ENCODE peak calls at places on chromosomes 4 and X, in seven cellular contexts. One of them, this sample, is unnamed.
A peak's percentile ranks its signal among the peaks of the same experiment; 100 is the strongest.

GRCh38 chr4:169210516-169211108 is 60.1 kb downstream of the SH3RF1 start:
- DNase-seq in gastrocnemius medialis: no peak
- DNase-seq in lower lobe of right lung: no peak
- DNase-seq in heart right ventricle: no peak
- DNase-seq in esophagus squamous epithelium: no peak
- DNase-seq in H9: no peak
- DNase-seq in adipocyte: no peak
- DNase-seq in this sample: no peak

GRCh38 chr4:8688041-8688907 is 95.7 kb downstream of the CPZ start:
- DNase-seq in H9: peak; percentile 79
- DNase-seq in gastrocnemius medialis: no peak
- DNase-seq in heart right ventricle: no peak
- DNase-seq in esophagus squamous epithelium: no peak
- DNase-seq in lower lobe of right lung: peak; percentile 24
- DNase-seq in adipocyte: no peak
- DNase-seq in this sample: peak; percentile 23

GRCh38 chrX:134247492-134247891 is 10.5 kb downstream of the CCDC160 start:
- DNase-seq in heart right ventricle: no peak
- DNase-seq in gastrocnemius medialis: no peak
- DNase-seq in adipocyte: no peak
- DNase-seq in lower lobe of right lung: no peak
- DNase-seq in esophagus squamous epithelium: no peak
- DNase-seq in H9: no peak
- DNase-seq in this sample: no peak

GRCh38 chr4:146243141-146243882 is 29.0 kb downstream of the REELD1 start:
- DNase-seq in heart right ventricle: peak; percentile 45
- DNase-seq in H9: peak; percentile 83
- DNase-seq in gastrocnemius medialis: no peak
- DNase-seq in adipocyte: no peak
- DNase-seq in esophagus squamous epithelium: no peak
- DNase-seq in lower lobe of right lung: peak; percentile 61
- DNase-seq in this sample: no peak

GRCh38 chr4:129218355-129218754 is 122.4 kb downstream of the C4orf33 start:
- DNase-seq in H9: no peak
- DNase-seq in adipocyte: peak; percentile 58
- DNase-seq in heart right ventricle: no peak
- DNase-seq in gastrocnemius medialis: no peak
- DNase-seq in lower lobe of right lung: no peak
- DNase-seq in esophagus squamous epithelium: no peak
- DNase-seq in this sample: peak; percentile 13

GRCh38 chr4:161714022-161714751 is 449.6 kb downstream of the FSTL5 start:
- DNase-seq in gastrocnemius medialis: no peak
- DNase-seq in heart right ventricle: no peak
- DNase-seq in adipocyte: peak; percentile 75
- DNase-seq in H9: no peak
- DNase-seq in lower lobe of right lung: no peak
- DNase-seq in esophagus squamous epithelium: no peak
- DNase-seq in this sample: no peak

GRCh38 chr4:15729910-15730533 is 27.2 kb downstream of the BST1 start:
- DNase-seq in adipocyte: peak; percentile 86
- DNase-seq in esophagus squamous epithelium: no peak
- DNase-seq in H9: no peak
- DNase-seq in gastrocnemius medialis: no peak
- DNase-seq in lower lobe of right lung: no peak
- DNase-seq in heart right ventricle: no peak
- DNase-seq in this sample: peak; percentile 56

GRCh38 chrX:117788339-117788738 is 328.3 kb downstream of the KLHL13 start:
- DNase-seq in adipocyte: no peak
- DNase-seq in esophagus squamous epithelium: no peak
- DNase-seq in lower lobe of right lung: no peak
- DNase-seq in H9: no peak
- DNase-seq in gastrocnemius medialis: no peak
- DNase-seq in heart right ventricle: no peak
- DNase-seq in this sample: no peak

GRCh38 chrX:13270360-13270759 is 49.5 kb downstream of the ATXN3L start:
- DNase-seq in adipocyte: no peak
- DNase-seq in lower lobe of right lung: no peak
- DNase-seq in gastrocnemius medialis: no peak
- DNase-seq in heart right ventricle: no peak
- DNase-seq in H9: no peak
- DNase-seq in esophagus squamous epithelium: no peak
- DNase-seq in this sample: no peak

GRCh38 chrX:69501433-69501832 is 2.7 kb upstream of the NALF2 start:
- DNase-seq in lower lobe of right lung: no peak
- DNase-seq in adipocyte: no peak
- DNase-seq in heart right ventricle: no peak
- DNase-seq in gastrocnemius medialis: no peak
- DNase-seq in H9: peak; percentile 73
- DNase-seq in esophagus squamous epithelium: no peak
- DNase-seq in this sample: peak; percentile 69

GRCh38 chrX:133018229-133018628 is 59.8 kb upstream of the HS6ST2 start:
- DNase-seq in esophagus squamous epithelium: no peak
- DNase-seq in gastrocnemius medialis: no peak
- DNase-seq in heart right ventricle: no peak
- DNase-seq in lower lobe of right lung: no peak
- DNase-seq in H9: no peak
- DNase-seq in adipocyte: no peak
- DNase-seq in this sample: no peak

GRCh38 chr4:168667936-168668335 is 171.1 kb downstream of the PALLD start:
- DNase-seq in esophagus squamous epithelium: no peak
- DNase-seq in adipocyte: no peak
- DNase-seq in lower lobe of right lung: no peak
- DNase-seq in gastrocnemius medialis: no peak
- DNase-seq in heart right ventricle: no peak
- DNase-seq in H9: no peak
- DNase-seq in this sample: no peak

GRCh38 chrX:11395859-11396258 is 102.6 kb downstream of the AMELX start:
- DNase-seq in adipocyte: no peak
- DNase-seq in heart right ventricle: no peak
- DNase-seq in esophagus squamous epithelium: no peak
- DNase-seq in lower lobe of right lung: no peak
- DNase-seq in gastrocnemius medialis: no peak
- DNase-seq in H9: no peak
- DNase-seq in this sample: no peak

GRCh38 chrX:63560601-63561218 is 209.6 kb upstream of the SPIN4 start:
- DNase-seq in heart right ventricle: peak; percentile 22
- DNase-seq in gastrocnemius medialis: peak; percentile 34
- DNase-seq in esophagus squamous epithelium: no peak
- DNase-seq in H9: peak; percentile 84
- DNase-seq in adipocyte: peak; percentile 85
- DNase-seq in lower lobe of right lung: peak; percentile 59
- DNase-seq in this sample: peak; percentile 94

GRCh38 chr4:14520171-14520570 is 482.1 kb upstream of the CPEB2 start:
- DNase-seq in H9: no peak
- DNase-seq in esophagus squamous epithelium: no peak
- DNase-seq in lower lobe of right lung: no peak
- DNase-seq in heart right ventricle: no peak
- DNase-seq in adipocyte: peak; percentile 20
- DNase-seq in gastrocnemius medialis: no peak
- DNase-seq in this sample: no peak

GRCh38 chr4:31021008-31021407 is 300.8 kb downstream of the PCDH7 start:
- DNase-seq in H9: no peak
- DNase-seq in adipocyte: no peak
- DNase-seq in lower lobe of right lung: no peak
- DNase-seq in gastrocnemius medialis: no peak
- DNase-seq in heart right ventricle: no peak
- DNase-seq in esophagus squamous epithelium: no peak
- DNase-seq in this sample: no peak

GRCh38 chr4:31016322-31017061 is 296.3 kb downstream of the PCDH7 start:
- DNase-seq in gastrocnemius medialis: no peak
- DNase-seq in lower lobe of right lung: no peak
- DNase-seq in adipocyte: no peak
- DNase-seq in heart right ventricle: no peak
- DNase-seq in H9: peak; percentile 28
- DNase-seq in esophagus squamous epithelium: no peak
- DNase-seq in this sample: no peak

GRCh38 chr4:31020363-31020762 is 300.2 kb downstream of the PCDH7 start:
- DNase-seq in H9: no peak
- DNase-seq in adipocyte: no peak
- DNase-seq in lower lobe of right lung: no peak
- DNase-seq in heart right ventricle: no peak
- DNase-seq in esophagus squamous epithelium: no peak
- DNase-seq in gastrocnemius medialis: no peak
- DNase-seq in this sample: peak; percentile 75

DNA sequence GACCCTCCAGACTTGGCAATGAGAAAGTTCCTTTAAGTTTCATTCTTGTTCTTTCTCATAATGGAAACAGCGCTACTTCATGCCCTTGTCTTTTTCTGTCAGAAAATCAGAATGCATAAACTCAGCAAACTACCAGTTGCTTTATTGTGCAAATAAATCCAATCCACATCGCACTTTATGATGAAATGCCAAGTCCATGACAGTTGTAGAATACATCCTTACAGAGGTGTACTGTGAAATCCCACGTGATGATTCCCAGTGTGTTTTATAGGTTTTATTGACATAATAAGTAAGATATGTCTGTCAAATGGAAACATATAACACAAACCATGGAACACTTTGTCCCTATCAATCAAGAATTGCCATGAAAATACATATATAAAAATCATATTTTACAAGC is 295.0 kb downstream of the PCDH7 start:
- DNase-seq in lower lobe of right lung: no peak
- DNase-seq in adipocyte: no peak
- DNase-seq in heart right ventricle: no peak
- DNase-seq in esophagus squamous epithelium: no peak
- DNase-seq in H9: no peak
- DNase-seq in gastrocnemius medialis: no peak
- DNase-seq in this sample: no peak
- H3K4me1 ChIP-seq in lower lobe of right lung: no peaks in the 10 kb centered on the region
- H3K4me1 ChIP-seq in adipocyte: no peaks in the 10 kb centered on the region
- H3K4me1 ChIP-seq in heart right ventricle: peaks cover 3% of the 10 kb centered on the region
- H3K4me1 ChIP-seq in esophagus squamous epithelium: no peaks in the 10 kb centered on the region
- H3K4me1 ChIP-seq in H9: no peaks in the 10 kb centered on the region
- H3K4me1 ChIP-seq in gastrocnemius medialis: no peaks in the 10 kb centered on the region
- H3K4me1 ChIP-seq in this sample: peaks cover 2% of the 10 kb centered on the region

GRCh38 chr4:124433500-124433899 is 279.0 kb downstream of the ANKRD50 start:
- DNase-seq in lower lobe of right lung: no peak
- DNase-seq in gastrocnemius medialis: no peak
- DNase-seq in heart right ventricle: no peak
- DNase-seq in esophagus squamous epithelium: no peak
- DNase-seq in H9: no peak
- DNase-seq in adipocyte: no peak
- DNase-seq in this sample: no peak

GRCh38 chr4:124433044-124433443 is 279.5 kb downstream of the ANKRD50 start:
- DNase-seq in gastrocnemius medialis: no peak
- DNase-seq in adipocyte: no peak
- DNase-seq in lower lobe of right lung: no peak
- DNase-seq in H9: no peak
- DNase-seq in esophagus squamous epithelium: no peak
- DNase-seq in heart right ventricle: no peak
- DNase-seq in this sample: no peak

GRCh38 chr4:124429746-124430250 is 282.7 kb downstream of the ANKRD50 start:
- DNase-seq in esophagus squamous epithelium: no peak
- DNase-seq in adipocyte: no peak
- DNase-seq in lower lobe of right lung: no peak
- DNase-seq in gastrocnemius medialis: no peak
- DNase-seq in H9: no peak
- DNase-seq in heart right ventricle: no peak
- DNase-seq in this sample: no peak

GRCh38 chr4:124432500-124432899 is 280.0 kb downstream of the ANKRD50 start:
- DNase-seq in esophagus squamous epithelium: no peak
- DNase-seq in heart right ventricle: no peak
- DNase-seq in adipocyte: peak; percentile 28
- DNase-seq in H9: no peak
- DNase-seq in gastrocnemius medialis: no peak
- DNase-seq in lower lobe of right lung: no peak
- DNase-seq in this sample: no peak

DNA sequence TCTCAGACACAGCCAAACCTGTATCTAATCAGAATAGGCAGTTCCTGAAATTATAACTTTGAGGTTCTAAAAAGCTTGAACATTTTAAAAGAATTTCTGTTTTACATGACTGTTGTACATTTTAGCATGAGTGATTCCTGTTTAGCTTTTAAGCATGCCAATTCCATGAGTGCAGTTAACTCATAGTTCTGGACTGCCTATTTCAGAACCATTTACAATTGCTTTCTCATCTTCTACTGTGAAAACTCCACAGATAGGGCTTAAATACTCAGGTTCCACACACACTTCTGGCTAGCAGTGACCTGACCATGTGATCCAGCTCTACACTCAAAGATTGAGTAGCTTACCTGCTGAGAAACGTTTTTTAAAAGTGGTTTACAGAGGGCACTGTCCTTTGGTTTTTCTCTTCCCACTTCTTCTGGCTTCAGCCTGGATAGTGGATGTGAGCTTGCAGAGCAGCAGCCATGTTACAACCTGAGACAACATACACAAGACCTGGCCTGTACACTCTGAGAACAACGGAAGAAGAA is 280.8 kb downstream of the ANKRD50 start:
- DNase-seq in adipocyte: peak; percentile 19
- DNase-seq in gastrocnemius medialis: no peak
- DNase-seq in H9: no peak
- DNase-seq in esophagus squamous epithelium: no peak
- DNase-seq in lower lobe of right lung: no peak
- DNase-seq in heart right ventricle: no peak
- DNase-seq in this sample: no peak
- H3K4me1 ChIP-seq in adipocyte: peaks cover 46% of the 10 kb centered on the region
- H3K4me1 ChIP-seq in gastrocnemius medialis: peaks cover 5% of the 10 kb centered on the region
- H3K4me1 ChIP-seq in H9: peaks cover 3% of the 10 kb centered on the region
- H3K4me1 ChIP-seq in esophagus squamous epithelium: no peaks in the 10 kb centered on the region
- H3K4me1 ChIP-seq in lower lobe of right lung: peaks cover 20% of the 10 kb centered on the region
- H3K4me1 ChIP-seq in heart right ventricle: no peaks in the 10 kb centered on the region
- H3K4me1 ChIP-seq in this sample: no peaks in the 10 kb centered on the region

GRCh38 chr4:82782626-82783025 is 16.0 kb downstream of the SCD5 start:
- DNase-seq in gastrocnemius medialis: no peak
- DNase-seq in adipocyte: no peak
- DNase-seq in H9: peak; percentile 46
- DNase-seq in lower lobe of right lung: no peak
- DNase-seq in esophagus squamous epithelium: no peak
- DNase-seq in heart right ventricle: no peak
- DNase-seq in this sample: no peak
- H3K4me1 ChIP-seq in gastrocnemius medialis: no peaks in the 10 kb centered on the region
- H3K4me1 ChIP-seq in adipocyte: peaks cover 37% of the 10 kb centered on the region
- H3K4me1 ChIP-seq in H9: no peaks in the 10 kb centered on the region
- H3K4me1 ChIP-seq in lower lobe of right lung: peaks cover 18% of the 10 kb centered on the region
- H3K4me1 ChIP-seq in esophagus squamous epithelium: peaks cover 11% of the 10 kb centered on the region
- H3K4me1 ChIP-seq in heart right ventricle: peaks cover 4% of the 10 kb centered on the region
- H3K4me1 ChIP-seq in this sample: peaks cover 32% of the 10 kb centered on the region

DNA sequence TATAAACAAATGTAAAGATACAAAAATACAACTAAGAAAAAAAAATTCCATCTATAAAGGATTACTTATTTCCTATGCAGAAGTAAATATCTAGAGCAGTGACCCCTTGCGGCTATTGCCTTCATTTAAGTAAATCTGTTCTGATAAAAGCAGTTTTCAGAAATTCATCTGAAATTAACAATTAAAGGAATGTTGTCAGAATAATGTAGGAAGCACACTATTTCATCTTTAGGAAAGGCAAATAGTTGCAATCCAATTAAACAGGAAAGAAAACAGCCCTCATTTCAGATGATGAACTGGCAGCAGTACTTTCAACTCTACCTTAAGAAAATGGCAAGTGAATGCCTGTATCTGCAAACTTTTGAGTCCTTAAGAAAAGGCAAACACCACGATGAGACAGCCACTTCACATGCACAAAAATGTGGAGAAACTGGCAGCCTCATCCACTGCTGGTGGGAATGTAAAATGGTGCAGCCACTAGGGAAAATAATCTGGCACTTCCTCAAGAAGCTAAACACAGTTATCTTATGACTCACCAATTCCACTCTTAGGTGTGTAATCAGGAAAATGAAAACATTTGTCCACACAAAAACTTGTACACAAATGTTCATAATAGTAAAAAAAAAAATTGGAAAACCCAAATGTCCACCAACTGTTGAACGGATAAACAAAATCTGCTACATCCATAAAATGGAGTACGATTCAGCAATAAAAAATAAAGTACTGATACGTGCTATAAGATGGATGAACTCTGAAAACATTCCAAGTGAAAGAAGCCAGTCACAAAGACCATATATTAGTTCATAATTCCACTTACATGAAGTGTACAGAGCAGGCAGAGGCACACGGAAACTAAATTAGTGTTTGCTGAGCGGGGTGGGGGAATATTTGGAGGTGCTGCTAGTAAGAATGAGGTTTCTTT is 2.0 kb upstream of the THAP9 start:
- DNase-seq in H9: no peak
- DNase-seq in lower lobe of right lung: no peak
- DNase-seq in esophagus squamous epithelium: no peak
- DNase-seq in adipocyte: peak; percentile 91
- DNase-seq in gastrocnemius medialis: no peak
- DNase-seq in heart right ventricle: no peak
- DNase-seq in this sample: no peak
- H3K4me1 ChIP-seq in H9: no peaks in the 10 kb centered on the region
- H3K4me1 ChIP-seq in lower lobe of right lung: peaks cover 40% of the 10 kb centered on the region
- H3K4me1 ChIP-seq in esophagus squamous epithelium: peaks cover 8% of the 10 kb centered on the region
- H3K4me1 ChIP-seq in adipocyte: peaks cover 41% of the 10 kb centered on the region
- H3K4me1 ChIP-seq in gastrocnemius medialis: peaks cover 32% of the 10 kb centered on the region
- H3K4me1 ChIP-seq in heart right ventricle: peaks cover 31% of the 10 kb centered on the region
- H3K4me1 ChIP-seq in this sample: peaks cover 10% of the 10 kb centered on the region

This sample was measured in HAP-1.